ENCODE peak calls at places on chromosomes 2 and 18, in five cellular contexts. One of them, this sample, is unnamed.
A peak's percentile ranks its signal among the peaks of the same experiment; 100 is the strongest.

GRCh38 chr2:96878171-96878570 is 8.3 kb upstream of the SEMA4C start:
- DNase-seq in astrocyte of the spinal cord: no peak
- DNase-seq in fibroblast of pulmonary artery: no peak
- DNase-seq in BE2C: no peak
- DNase-seq in ovary: no peak
- DNase-seq in this sample: no peak

GRCh38 chr18:13220326-13220991 is 1.9 kb downstream of the LDLRAD4 start:
- DNase-seq in astrocyte of the spinal cord: peak; percentile 2
- DNase-seq in ovary: no peak
- DNase-seq in fibroblast of pulmonary artery: no peak
- DNase-seq in BE2C: no peak
- DNase-seq in this sample: no peak

GRCh38 chr2:233029321-233029720 is 3.2 kb upstream of the NEU2 start:
- DNase-seq in astrocyte of the spinal cord: no peak
- DNase-seq in ovary: no peak
- DNase-seq in BE2C: no peak
- DNase-seq in fibroblast of pulmonary artery: no peak
- DNase-seq in this sample: no peak

GRCh38 chr2:241850544-241851324 is 8.0 kb downstream of the PDCD1 start:
- DNase-seq in BE2C: peak; percentile 29
- DNase-seq in astrocyte of the spinal cord: no peak
- DNase-seq in fibroblast of pulmonary artery: no peak
- DNase-seq in ovary: no peak
- DNase-seq in this sample: no peak

GRCh38 chr2:192148620-192149321 is 46.0 kb downstream of the TMEFF2 start:
- DNase-seq in BE2C: no peak
- DNase-seq in astrocyte of the spinal cord: peak; percentile 68
- DNase-seq in fibroblast of pulmonary artery: peak; percentile 50
- DNase-seq in ovary: peak; percentile 10
- DNase-seq in this sample: no peak

GRCh38 chr2:147082850-147083522 is 761.8 kb upstream of the ACVR2A start:
- DNase-seq in ovary: no peak
- DNase-seq in fibroblast of pulmonary artery: peak; percentile 87
- DNase-seq in astrocyte of the spinal cord: peak; percentile 76
- DNase-seq in BE2C: peak; percentile 26
- DNase-seq in this sample: peak; percentile 82

GRCh38 chr2:121197369-121198091 is 87.5 kb downstream of the TFCP2L1 start:
- DNase-seq in BE2C: no peak
- DNase-seq in fibroblast of pulmonary artery: peak; percentile 57
- DNase-seq in astrocyte of the spinal cord: peak; percentile 55
- DNase-seq in ovary: no peak
- DNase-seq in this sample: peak; percentile 93

GRCh38 chr2:8882094-8882493 is 44.7 kb upstream of the KIDINS220 start:
- DNase-seq in astrocyte of the spinal cord: peak; percentile 12
- DNase-seq in ovary: no peak
- DNase-seq in fibroblast of pulmonary artery: peak; percentile 49
- DNase-seq in BE2C: peak; percentile 31
- DNase-seq in this sample: peak; percentile 73

GRCh38 chr2:44097322-44097907 is 71.3 kb upstream of the PPM1B start:
- DNase-seq in ovary: no peak
- DNase-seq in astrocyte of the spinal cord: no peak
- DNase-seq in fibroblast of pulmonary artery: no peak
- DNase-seq in BE2C: no peak
- DNase-seq in this sample: no peak

GRCh38 chr2:20985061-20985460 is 58.8 kb downstream of the APOB start:
- DNase-seq in ovary: no peak
- DNase-seq in BE2C: no peak
- DNase-seq in astrocyte of the spinal cord: no peak
- DNase-seq in fibroblast of pulmonary artery: no peak
- DNase-seq in this sample: no peak

GRCh38 chr2:112137516-112138142 is 556 bp upstream of the FBLN7 start:
- DNase-seq in BE2C: no peak
- DNase-seq in ovary: no peak
- DNase-seq in fibroblast of pulmonary artery: no peak
- DNase-seq in astrocyte of the spinal cord: no peak
- DNase-seq in this sample: peak; percentile 71

GRCh38 chr18:68083131-68083530 is 566.6 kb upstream of the DSEL start:
- DNase-seq in astrocyte of the spinal cord: peak; percentile 94
- DNase-seq in fibroblast of pulmonary artery: peak; percentile 75
- DNase-seq in BE2C: no peak
- DNase-seq in ovary: no peak
- DNase-seq in this sample: peak; percentile 5

GRCh38 chr2:169709970-169710369 is 15.7 kb downstream of the PHOSPHO2 start:
- DNase-seq in BE2C: no peak
- DNase-seq in fibroblast of pulmonary artery: no peak
- DNase-seq in astrocyte of the spinal cord: no peak
- DNase-seq in ovary: no peak
- DNase-seq in this sample: no peak

GRCh38 chr2:210366675-210367080 is 51.7 kb upstream of the MYL1 start:
- DNase-seq in BE2C: no peak
- DNase-seq in astrocyte of the spinal cord: no peak
- DNase-seq in ovary: no peak
- DNase-seq in fibroblast of pulmonary artery: no peak
- DNase-seq in this sample: no peak

GRCh38 chr2:240419321-240419720 is 16.1 kb upstream of the GPC1 start:
- DNase-seq in BE2C: no peak
- DNase-seq in ovary: peak; percentile 0
- DNase-seq in astrocyte of the spinal cord: no peak
- DNase-seq in fibroblast of pulmonary artery: no peak
- DNase-seq in this sample: no peak

GRCh38 chr2:26049641-26050040 is 15.8 kb downstream of the RAB10 start:
- DNase-seq in ovary: no peak
- DNase-seq in astrocyte of the spinal cord: no peak
- DNase-seq in BE2C: no peak
- DNase-seq in fibroblast of pulmonary artery: no peak
- DNase-seq in this sample: no peak

GRCh38 chr2:85920810-85921545 is 32.2 kb upstream of the ST3GAL5 start:
- DNase-seq in BE2C: no peak
- DNase-seq in ovary: no peak
- DNase-seq in fibroblast of pulmonary artery: peak; percentile 68
- DNase-seq in astrocyte of the spinal cord: peak; percentile 41
- DNase-seq in this sample: peak; percentile 38

GRCh38 chr2:38202713-38203454 is 126.9 kb upstream of the CYP1B1 start:
- DNase-seq in astrocyte of the spinal cord: no peak
- DNase-seq in ovary: no peak
- DNase-seq in fibroblast of pulmonary artery: no peak
- DNase-seq in BE2C: no peak
- DNase-seq in this sample: no peak

GRCh38 chr2:71675296-71675695 is 221.9 kb downstream of the DYSF start:
- DNase-seq in ovary: no peak
- DNase-seq in fibroblast of pulmonary artery: no peak
- DNase-seq in astrocyte of the spinal cord: no peak
- DNase-seq in BE2C: no peak
- DNase-seq in this sample: peak; percentile 70

GRCh38 chr2:218733615-218734021 is 23.0 kb downstream of the TTLL4 start:
- DNase-seq in ovary: no peak
- DNase-seq in fibroblast of pulmonary artery: peak; percentile 96
- DNase-seq in astrocyte of the spinal cord: peak; percentile 40
- DNase-seq in BE2C: no peak
- DNase-seq in this sample: peak; percentile 90

GRCh38 chr2:36399050-36399449 is 43.5 kb downstream of the CRIM1 start:
- DNase-seq in ovary: no peak
- DNase-seq in astrocyte of the spinal cord: no peak
- DNase-seq in BE2C: no peak
- DNase-seq in fibroblast of pulmonary artery: peak; percentile 51
- DNase-seq in this sample: peak; percentile 33

GRCh38 chr2:236177604-236177966 is 9.4 kb upstream of the GBX2 start:
- DNase-seq in ovary: peak; percentile 16
- DNase-seq in astrocyte of the spinal cord: no peak
- DNase-seq in fibroblast of pulmonary artery: peak; percentile 42
- DNase-seq in BE2C: peak; percentile 79
- DNase-seq in this sample: peak; percentile 45

GRCh38 chr2:173750332-173750731 is 214.8 kb downstream of the SP3 start:
- DNase-seq in fibroblast of pulmonary artery: peak; percentile 36
- DNase-seq in BE2C: no peak
- DNase-seq in ovary: no peak
- DNase-seq in astrocyte of the spinal cord: peak; percentile 48
- DNase-seq in this sample: peak; percentile 29

GRCh38 chr2:190571666-190572065 is 37.1 kb upstream of the NEMP2 start:
- DNase-seq in BE2C: no peak
- DNase-seq in fibroblast of pulmonary artery: peak; percentile 11
- DNase-seq in ovary: no peak
- DNase-seq in astrocyte of the spinal cord: no peak
- DNase-seq in this sample: peak; percentile 64

GRCh38 chr2:241893265-241893664 is 23.7 kb downstream of the RTP5 start:
- DNase-seq in ovary: peak; percentile 15
- DNase-seq in fibroblast of pulmonary artery: no peak
- DNase-seq in astrocyte of the spinal cord: no peak
- DNase-seq in BE2C: no peak
- DNase-seq in this sample: no peak

GRCh38 chr2:54015809-54016703 is 45.3 kb upstream of the PSME4 start:
- DNase-seq in fibroblast of pulmonary artery: peak; percentile 54
- DNase-seq in astrocyte of the spinal cord: peak; percentile 76
- DNase-seq in ovary: peak; percentile 17
- DNase-seq in BE2C: no peak
- DNase-seq in this sample: peak; percentile 76

GRCh38 chr2:144950874-144951560 is 431.1 kb upstream of the ZEB2 start:
- DNase-seq in ovary: no peak
- DNase-seq in astrocyte of the spinal cord: peak; percentile 86
- DNase-seq in fibroblast of pulmonary artery: peak; percentile 92
- DNase-seq in BE2C: no peak
- DNase-seq in this sample: peak; percentile 90

GRCh38 chr2:166126014-166126639 is 1.7 kb downstream of the SCN1A start:
- DNase-seq in BE2C: no peak
- DNase-seq in astrocyte of the spinal cord: peak; percentile 14
- DNase-seq in fibroblast of pulmonary artery: peak; percentile 75
- DNase-seq in ovary: no peak
- DNase-seq in this sample: peak; percentile 57

GRCh38 chr2:180607501-180608060 is 372.8 kb upstream of the UBE2E3 start:
- DNase-seq in astrocyte of the spinal cord: no peak
- DNase-seq in ovary: no peak
- DNase-seq in BE2C: no peak
- DNase-seq in fibroblast of pulmonary artery: no peak
- DNase-seq in this sample: no peak

GRCh38 chr2:192952254-192952653 is 757.5 kb upstream of the TMEFF2 start:
- DNase-seq in BE2C: no peak
- DNase-seq in fibroblast of pulmonary artery: no peak
- DNase-seq in astrocyte of the spinal cord: no peak
- DNase-seq in ovary: no peak
- DNase-seq in this sample: no peak

GRCh38 chr2:231138699-231139098 is 13.9 kb upstream of the HTR2B start:
- DNase-seq in astrocyte of the spinal cord: peak; percentile 77
- DNase-seq in fibroblast of pulmonary artery: no peak
- DNase-seq in BE2C: no peak
- DNase-seq in ovary: peak; percentile 40
- DNase-seq in this sample: no peak

GRCh38 chr2:203886579-203887230 is 19.1 kb downstream of the CTLA4 start:
- DNase-seq in fibroblast of pulmonary artery: no peak
- DNase-seq in ovary: no peak
- DNase-seq in astrocyte of the spinal cord: no peak
- DNase-seq in BE2C: no peak
- DNase-seq in this sample: peak; percentile 19

GRCh38 chr18:11883153-11883552 is 25.0 kb downstream of the MPPE1 start:
- DNase-seq in astrocyte of the spinal cord: no peak
- DNase-seq in BE2C: no peak
- DNase-seq in fibroblast of pulmonary artery: no peak
- DNase-seq in ovary: no peak
- DNase-seq in this sample: no peak
- H3K4me3 ChIP-seq in astrocyte of the spinal cord: no peak overlapping the region
- H3K4me3 ChIP-seq in BE2C: no peak overlapping the region
- H3K4me3 ChIP-seq in fibroblast of pulmonary artery: no peak overlapping the region
- H3K4me3 ChIP-seq in ovary: no peak overlapping the region
- H3K4me3 ChIP-seq in this sample: no peak overlapping the region

DNA sequence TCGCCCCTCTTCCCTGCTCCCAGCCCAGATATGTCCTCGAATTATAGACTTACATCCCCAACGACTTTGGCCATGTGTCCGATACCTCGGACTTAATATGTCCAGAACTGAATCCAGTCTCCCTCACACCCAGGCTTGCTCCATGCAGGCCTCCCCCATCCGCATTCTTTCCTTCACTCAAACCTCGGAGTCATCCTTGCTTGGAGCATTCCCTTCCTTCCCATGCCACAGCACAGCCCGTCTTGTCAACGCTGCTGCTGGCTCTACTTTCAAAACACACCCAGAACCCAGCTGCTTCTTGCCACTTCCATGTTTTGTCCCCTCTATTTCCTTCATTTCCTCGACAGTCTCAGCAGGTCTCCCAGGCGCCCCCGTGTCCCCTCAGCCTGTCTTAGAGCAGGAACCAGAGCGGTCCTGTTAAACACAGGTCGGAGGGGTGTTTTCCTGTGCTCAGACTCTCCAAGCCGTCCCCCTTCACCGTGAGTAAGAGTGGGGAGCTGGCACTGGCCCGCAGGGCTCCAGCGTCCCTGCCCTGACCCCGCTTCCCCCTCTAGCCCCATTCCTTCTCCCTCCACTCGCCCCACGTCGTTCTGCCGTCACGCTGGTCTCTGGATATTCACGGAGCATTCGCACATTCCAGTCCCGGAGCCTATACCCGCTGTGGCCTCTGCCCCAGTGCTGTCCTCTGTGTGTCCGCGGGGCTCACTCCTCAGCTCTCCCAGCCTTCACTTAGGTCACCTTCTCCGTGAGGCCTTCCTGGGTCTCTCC is 54.4 kb downstream of the VAPA start:
- DNase-seq in ovary: no peak
- DNase-seq in astrocyte of the spinal cord: no peak
- DNase-seq in BE2C: no peak
- DNase-seq in fibroblast of pulmonary artery: no peak
- DNase-seq in this sample: no peak
- H3K4me3 ChIP-seq in ovary: no peak overlapping the region
- H3K4me3 ChIP-seq in astrocyte of the spinal cord: no peak overlapping the region
- H3K4me3 ChIP-seq in BE2C: no peak overlapping the region
- H3K4me3 ChIP-seq in fibroblast of pulmonary artery: no peak overlapping the region
- H3K4me3 ChIP-seq in this sample: no peak overlapping the region

DNA sequence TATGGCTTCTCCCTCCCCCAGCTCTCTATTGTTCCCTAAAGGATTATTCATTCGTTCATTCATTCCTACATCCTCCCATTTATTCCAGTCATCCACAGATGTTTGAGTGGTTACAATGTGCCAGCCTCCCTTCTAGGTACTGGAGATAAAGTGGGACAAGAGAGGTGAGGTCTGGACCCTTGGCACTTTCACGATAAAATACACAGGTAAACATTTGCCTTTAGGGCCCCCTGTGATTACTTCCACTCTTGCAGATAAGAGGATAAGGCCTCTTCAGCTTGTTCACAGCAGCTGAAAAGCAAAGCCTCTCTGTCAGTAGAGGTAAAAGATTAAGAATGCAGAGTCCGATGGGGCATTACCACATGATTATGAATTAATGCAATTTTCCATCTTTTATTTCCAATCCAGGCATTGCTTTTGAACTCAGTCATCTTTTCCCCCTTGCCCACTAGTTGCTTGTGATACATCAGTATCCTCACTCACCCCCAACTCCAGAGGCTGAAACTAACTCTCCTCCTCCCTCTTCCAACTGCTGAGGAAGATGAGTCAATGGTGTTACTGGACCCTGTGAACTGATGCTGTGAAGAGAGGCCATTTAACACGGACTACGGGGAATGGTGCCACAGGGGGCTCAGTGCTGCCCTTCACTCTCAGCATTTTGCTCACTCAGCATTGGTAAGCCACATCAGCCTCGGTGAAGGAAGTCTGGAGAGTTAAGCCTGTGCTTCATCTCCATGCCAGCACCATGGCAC is 1.1 kb upstream of the DPP4 start:
- DNase-seq in ovary: no peak
- DNase-seq in fibroblast of pulmonary artery: no peak
- DNase-seq in BE2C: no peak
- DNase-seq in astrocyte of the spinal cord: no peak
- DNase-seq in this sample: no peak
- H3K4me3 ChIP-seq in ovary: no peak overlapping the region
- H3K4me3 ChIP-seq in fibroblast of pulmonary artery: no peak overlapping the region
- H3K4me3 ChIP-seq in BE2C: no peak overlapping the region
- H3K4me3 ChIP-seq in astrocyte of the spinal cord: no peak overlapping the region
- H3K4me3 ChIP-seq in this sample: no peak overlapping the region

GRCh38 chr2:221677688-221678087 is 105.6 kb upstream of the EPHA4 start:
- DNase-seq in astrocyte of the spinal cord: no peak
- DNase-seq in fibroblast of pulmonary artery: no peak
- DNase-seq in ovary: no peak
- DNase-seq in BE2C: no peak
- DNase-seq in this sample: no peak
- H3K4me3 ChIP-seq in astrocyte of the spinal cord: no peak overlapping the region
- H3K4me3 ChIP-seq in fibroblast of pulmonary artery: no peak overlapping the region
- H3K4me3 ChIP-seq in ovary: no peak overlapping the region
- H3K4me3 ChIP-seq in BE2C: no peak overlapping the region
- H3K4me3 ChIP-seq in this sample: no peak overlapping the region

This sample was measured in epithelial cell of esophagus.